ENCODE peak calls at places on chromosomes 3 and 15, in seven cellular contexts. W, P, K, M, B, O and A are unnamed samples.

GRCh38 chr15:57384024-57384423 is 7.7 kb downstream of the CGNL1 start:
- DNase-seq in W (no peak), P (no peak), K (no peak), M (no peak), B (no peak), O (peak), A (no peak)

GRCh38 chr15:99137877-99138276 is 33.0 kb downstream of the SYNM start:
- DNase-seq in W (no peak), P (no peak), K (no peak), M (no peak), B (no peak), O (no peak), A (no peak)

GRCh38 chr3:186640473-186640818 is 247 bp downstream of the FETUB start:
- DNase-seq in W (peak), P (peak), K (no peak), M (peak), B (no peak), O (peak), A (no peak)

GRCh38 chr15:96058103-96058851 is 272.2 kb upstream of the NR2F2 start:
- DNase-seq in W (no peak), P (no peak), K (no peak), M (no peak), B (no peak), O (no peak), A (no peak)

GRCh38 chr3:16211176-16211904 is 36.9 kb downstream of the GALNT15 start:
- DNase-seq in W (peak), P (no peak), K (no peak), M (no peak), B (no peak), O (no peak), A (no peak)

GRCh38 chr3:147854542-147854941 is 445.4 kb downstream of the ZIC1 start:
- DNase-seq in W (no peak), P (no peak), K (no peak), M (no peak), B (no peak), O (no peak), A (no peak)

GRCh38 chr15:77187751-77188464 is 117.0 kb upstream of the TSPAN3 start:
- DNase-seq in W (peak), P (no peak), K (no peak), M (peak), B (no peak), O (peak), A (no peak)

GRCh38 chr15:76340198-76340801 is 3.7 kb downstream of the ISL2 start:
- DNase-seq in W (no peak), P (peak), K (no peak), M (no peak), B (peak), O (peak), A (peak)

GRCh38 chr3:118942651-118943050 is 92.0 kb downstream of the IGSF11 start:
- DNase-seq in W (no peak), P (no peak), K (no peak), M (no peak), B (no peak), O (no peak), A (no peak)

GRCh38 chr3:126798521-126798920 is 94.5 kb downstream of the CHCHD6 start:
- DNase-seq in W (peak), P (no peak), K (no peak), M (no peak), B (no peak), O (no peak), A (no peak)

GRCh38 chr3:166362698-166363097 is 525.5 kb upstream of the BCHE start:
- DNase-seq in W (no peak), P (no peak), K (no peak), M (no peak), B (no peak), O (no peak), A (peak)